ENCODE peak calls at places on chromosomes 13 and 19, in four cellular contexts. D, B, N and C are unnamed samples.

GRCh38 chr13:106078191-106078590 is 457.3 kb downstream of the EFNB2 start:
- DNase-seq in D (no peak), B (no peak), N (no peak), C (no peak)

GRCh38 chr13:51825165-51825592 is 19.8 kb downstream of the TMEM272 start:
- DNase-seq in D (no peak), B (no peak), N (no peak), C (no peak)

GRCh38 chr13:44109986-44110640 is 230.4 kb downstream of the LACC1 start:
- DNase-seq in D (no peak), B (no peak), N (no peak), C (peak)

GRCh38 chr13:27261376-27261775 is 9.3 kb upstream of the RASL11A start:
- DNase-seq in D (no peak), B (no peak), N (no peak), C (no peak)

GRCh38 chr19:33399081-33399744 is 25.7 kb downstream of the CEBPG start:
- DNase-seq in D (peak), B (no peak), N (no peak), C (no peak)

GRCh38 chr13:48050550-48050949 is 13.0 kb downstream of the NUDT15 start:
- DNase-seq in D (no peak), B (no peak), N (no peak), C (no peak)

GRCh38 chr13:66503890-66504289 is 726.2 kb downstream of the PCDH9 start:
- DNase-seq in D (no peak), B (no peak), N (no peak), C (peak)

GRCh38 chr13:51603716-51604115 is 19.5 kb downstream of the WDFY2 start:
- DNase-seq in D (no peak), B (no peak), N (no peak), C (no peak)

GRCh38 chr19:31002852-31003251 is 346.4 kb downstream of the TSHZ3 start:
- DNase-seq in D (no peak), B (no peak), N (no peak), C (no peak)

GRCh38 chr19:14089412-14089661 is 1.2 kb downstream of the SAMD1 start:
- DNase-seq in D (no peak), B (no peak), N (no peak), C (peak)

GRCh38 chr19:45597425-45598111 is 4.4 kb downstream of the GPR4 start:
- DNase-seq in D (no peak), B (no peak), N (no peak), C (no peak)

GRCh38 chr19:6239401-6239844 is 40.4 kb downstream of the MLLT1 start:
- DNase-seq in D (no peak), B (no peak), N (no peak), C (no peak)

GRCh38 chr19:35745328-35746086 is at the start of the genes PSENEN and U2AF1L4:
- DNase-seq in D (peak), B (peak), N (peak), C (peak)

GRCh38 chr19:9793051-9793591 is 24.6 kb upstream of the ZNF846 start:
- DNase-seq in D (no peak), B (peak), N (no peak), C (peak)

GRCh38 chr19:42220751-42221097 is 612 bp downstream of the ZNF526 start:
- DNase-seq in D (no peak), B (no peak), N (no peak), C (no peak)

GRCh38 chr19:56309511-56310185 is 5.0 kb downstream of the ZSCAN5A start:
- DNase-seq in D (peak), B (peak), N (peak), C (no peak)
- TF ChIP-seq NR3C1 in D (no peak), B (no peak), N (no peak), C (no peak)

GRCh38 chr13:39600766-39601165 is 2.2 kb downstream of the LHFPL6 start:
- DNase-seq in D (peak), B (no peak), N (no peak), C (peak)
- TF ChIP-seq NR3C1 in D (no peak), B (no peak), N (no peak), C (no peak)

DNA sequence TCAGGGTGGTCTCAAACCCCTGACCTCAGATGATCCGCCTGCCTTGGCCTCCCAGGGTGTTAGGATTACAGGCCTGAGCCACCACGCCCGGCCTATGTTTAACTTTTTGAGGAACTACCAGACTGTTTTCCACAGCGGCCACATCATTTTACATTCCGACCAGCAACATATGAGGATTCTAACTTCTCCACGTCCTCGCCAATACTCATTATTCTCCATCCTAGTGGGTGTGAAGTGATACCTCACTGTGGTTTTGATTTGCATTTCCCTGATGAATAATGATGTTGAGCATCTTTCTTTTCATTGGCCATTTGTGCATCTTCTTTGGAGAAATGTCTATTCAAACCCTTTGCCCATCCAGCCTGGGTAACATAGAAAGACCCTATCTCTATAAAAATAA is 14.8 kb downstream of the SLC5A5 start:
- DNase-seq in D (no peak), B (no peak), N (no peak), C (no peak)
- TF ChIP-seq NR3C1 in D (no peak), B (no peak), N (no peak), C (no peak)

GRCh38 chr13:41590122-41590521 is 132.8 kb downstream of the RGCC start:
- DNase-seq in D (no peak), B (peak), N (no peak), C (no peak)
- TF ChIP-seq NR3C1 in D (no peak), B (no peak), N (no peak), C (no peak)

GRCh38 chr19:39927524-39928356 is 6.7 kb downstream of the FCGBP start:
- DNase-seq in D (no peak), B (no peak), N (no peak), C (no peak)
- TF ChIP-seq NR3C1 in D (no peak), B (no peak), N (no peak), C (no peak)

GRCh38 chr19:8462601-8463000 is 17.8 kb downstream of the HNRNPM start:
- DNase-seq in D (no peak), B (no peak), N (no peak), C (no peak)

GRCh38 chr19:8463343-8463742 is 18.6 kb downstream of the HNRNPM start:
- DNase-seq in D (no peak), B (no peak), N (no peak), C (no peak)

GRCh38 chr19:8468761-8469458 is 24.1 kb downstream of the HNRNPM start:
- DNase-seq in D (no peak), B (no peak), N (no peak), C (no peak)

GRCh38 chr19:8466018-8466417 is 21.2 kb downstream of the HNRNPM start:
- DNase-seq in D (no peak), B (no peak), N (no peak), C (no peak)

GRCh38 chr19:8468124-8468523 is 23.3 kb downstream of the HNRNPM start:
- DNase-seq in D (no peak), B (no peak), N (no peak), C (no peak)
- TF ChIP-seq NR3C1 in D (no peak), B (no peak), N (no peak), C (no peak)